ENCODE peak calls at places on chromosomes 12 and 14, in eight cellular contexts. D is heart left ventricle, Y is tibial nerve, G is stomach, I is MM.1S, B is A549, A is IMR-90, N is mammary epithelial cell. H is an unnamed sample.
A peak's percentile ranks its signal among the peaks of the same experiment; 100 is the strongest.

GRCh38 chr12:52312086-52312485 is 9.1 kb downstream of the KRT83 start:
- DNase-seq in D (no peak), Y (no peak), G (no peak), I (no peak), B (no peak), A (no peak), N (no peak), H (no peak)

GRCh38 chr14:34220921-34221320 is 241.1 kb downstream of the SPTSSA start:
- DNase-seq in D (no peak), Y (no peak), G (no peak), I (peak; percentile 19), B (no peak), A (no peak), N (no peak), H (peak; percentile 20)

GRCh38 chr14:102878970-102879460 is 43.4 kb upstream of the AMN start:
- DNase-seq in D (no peak), Y (no peak), G (no peak), I (no peak), B (peak; percentile 12), A (no peak), N (no peak), H (no peak)

GRCh38 chr12:32755051-32755653 is 545 bp downstream of the YARS2 start:
- DNase-seq in D (peak; percentile 58), Y (peak; percentile 24), G (peak; percentile 72), I (peak; percentile 92), B (peak; percentile 90), A (peak; percentile 88), N (peak; percentile 96), H (peak; percentile 91)

GRCh38 chr12:132624910-132625630 is 6.5 kb downstream of the P2RX2 start:
- DNase-seq in D (no peak), Y (no peak), G (no peak), I (no peak), B (no peak), A (no peak), N (no peak), H (no peak)

GRCh38 chr12:96242597-96242996 is 48.4 kb downstream of the ELK3 start:
- DNase-seq in D (peak; percentile 53), Y (no peak), G (no peak), I (no peak), B (no peak), A (no peak), N (no peak), H (no peak)

GRCh38 chr12:31118347-31118830 is 44.7 kb downstream of the DDX11 start:
- DNase-seq in D (no peak), Y (no peak), G (no peak), I (no peak), B (peak; percentile 48), A (no peak), N (no peak), H (no peak)

GRCh38 chr14:102375126-102375525 is 12.4 kb downstream of the TECPR2 start:
- DNase-seq in D (no peak), Y (no peak), G (no peak), I (no peak), B (no peak), A (no peak), N (no peak), H (peak; percentile 41)

GRCh38 chr12:110637869-110638441 is 24.0 kb downstream of the TCTN1 start:
- DNase-seq in D (no peak), Y (no peak), G (no peak), I (no peak), B (no peak), A (no peak), N (no peak), H (no peak)

GRCh38 chr12:105378821-105379400 is 48.4 kb downstream of the C12orf75 start:
- DNase-seq in D (no peak), Y (no peak), G (no peak), I (no peak), B (peak; percentile 48), A (no peak), N (no peak), H (no peak)

GRCh38 chr12:118436986-118437385 is 60.6 kb downstream of the SUDS3 start:
- DNase-seq in D (no peak), Y (no peak), G (no peak), I (no peak), B (no peak), A (peak; percentile 30), N (no peak), H (no peak)

GRCh38 chr12:67148265-67148664 is 120.9 kb upstream of the CAND1 start:
- DNase-seq in D (no peak), Y (no peak), G (no peak), I (no peak), B (no peak), A (no peak), N (no peak), H (no peak)

GRCh38 chr12:111673503-111673902 is 12.3 kb downstream of the BRAP start:
- DNase-seq in D (no peak), Y (no peak), G (no peak), I (no peak), B (peak; percentile 56), A (peak; percentile 31), N (no peak), H (peak; percentile 25)

GRCh38 chr14:78673845-78674244 is 503.7 kb downstream of the NRXN3 start:
- DNase-seq in D (no peak), Y (no peak), G (no peak), I (no peak), B (no peak), A (no peak), N (no peak), H (no peak)

GRCh38 chr14:21070610-21071224 is 613 bp downstream of the ARHGEF40 start:
- DNase-seq in D (peak; percentile 72), Y (no peak), G (no peak), I (no peak), B (no peak), A (peak; percentile 46), N (no peak), H (no peak)

GRCh38 chr14:93064411-93065271 is 51.1 kb downstream of the ITPK1 start:
- DNase-seq in D (peak; percentile 59), Y (no peak), G (no peak), I (no peak), B (no peak), A (peak; percentile 52), N (no peak), H (no peak)

DNA sequence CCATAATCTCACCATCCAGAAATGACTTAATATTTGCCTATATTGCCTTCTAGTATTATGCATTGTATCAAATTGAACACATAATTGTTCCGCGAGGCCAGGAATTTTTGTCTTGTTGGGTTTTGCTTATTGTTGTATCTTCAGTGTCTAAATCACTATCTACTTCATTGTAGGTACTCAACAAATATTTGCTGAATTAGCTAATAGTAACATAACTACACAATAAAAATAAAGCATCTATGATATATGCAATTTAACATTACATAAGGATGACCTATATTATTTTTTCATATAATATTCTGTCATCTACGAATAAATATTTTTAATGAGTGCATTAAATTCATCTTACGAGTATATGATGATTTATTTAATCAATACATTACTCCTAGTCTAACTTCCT is 656.3 kb downstream of the ETNK1 start:
- DNase-seq in D (no peak), Y (no peak), G (no peak), I (no peak), B (no peak), A (no peak), N (no peak), H (no peak)
- TF ChIP-seq CTCF in D (no peak), Y (no peak), G (no peak), I (no peak), B (no peak), A (no peak), N (no peak), H (no peak)

GRCh38 chr12:116096874-116097273 is 180.6 kb downstream of the MED13L start:
- DNase-seq in D (no peak), Y (no peak), G (no peak), I (no peak), B (no peak), A (no peak), N (no peak), H (no peak)
- TF ChIP-seq CTCF in D (no peak), Y (no peak), G (no peak), I (no peak), B (no peak), A (no peak), N (no peak), H (no peak)

GRCh38 chr14:66650491-66650911 is 142.6 kb downstream of the GPHN start:
- DNase-seq in D (no peak), Y (no peak), G (no peak), I (peak; percentile 56), B (no peak), A (no peak), N (peak; percentile 77), H (peak; percentile 91)
- TF ChIP-seq CTCF in D (no peak), Y (no peak), G (no peak), I (no peak), B (no peak), A (no peak), N (no peak), H (no peak)

GRCh38 chr14:99742509-99743487 is 50.4 kb upstream of the EML1 start:
- DNase-seq in D (no peak), Y (no peak), G (no peak), I (no peak), B (no peak), A (no peak), N (no peak), H (no peak)

GRCh38 chr14:99744873-99745224 is 48.4 kb upstream of the EML1 start:
- DNase-seq in D (no peak), Y (no peak), G (no peak), I (no peak), B (no peak), A (no peak), N (no peak), H (no peak)

GRCh38 chr14:99742074-99742473 is 51.1 kb upstream of the EML1 start:
- DNase-seq in D (no peak), Y (no peak), G (no peak), I (no peak), B (no peak), A (no peak), N (no peak), H (no peak)

GRCh38 chr14:99745307-99745951 is 47.8 kb upstream of the EML1 start:
- DNase-seq in D (no peak), Y (no peak), G (no peak), I (no peak), B (no peak), A (peak; percentile 93), N (no peak), H (no peak)

DNA sequence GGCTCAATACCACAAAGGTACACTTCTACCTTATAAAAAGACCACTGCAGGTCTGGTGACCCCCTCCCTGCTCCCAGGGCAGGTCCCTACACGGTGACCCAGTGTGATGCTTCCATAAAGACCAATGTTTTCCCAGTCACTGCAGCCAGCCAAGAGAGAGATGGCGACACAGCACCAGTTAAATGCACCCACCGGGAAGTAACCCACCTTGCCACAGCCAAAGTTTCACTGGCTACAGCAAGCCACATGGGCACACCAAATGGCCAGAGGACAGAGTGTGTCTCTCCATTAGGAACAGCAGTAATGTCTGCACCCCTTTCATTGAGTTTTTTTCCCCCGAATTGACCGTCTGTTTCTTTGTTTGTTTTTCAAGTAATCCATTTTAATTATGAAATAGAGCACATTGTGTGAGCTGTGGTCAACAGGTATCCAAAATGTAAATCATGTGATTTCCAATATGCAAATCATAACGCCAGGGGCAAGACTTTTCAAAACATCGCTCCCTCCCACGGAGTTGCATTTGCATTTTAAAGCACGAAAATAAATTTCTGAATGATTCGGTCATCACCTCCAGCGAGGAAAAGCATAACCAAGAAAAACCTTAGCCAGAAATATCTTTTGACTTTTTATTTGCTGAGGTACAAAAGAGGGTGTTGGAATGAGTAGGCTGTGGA is 48.9 kb upstream of the EML1 start:
- DNase-seq in D (no peak), Y (no peak), G (no peak), I (no peak), B (no peak), A (peak; percentile 67), N (peak; percentile 20), H (no peak)
- TF ChIP-seq CTCF in D (no peak), Y (no peak), G (no peak), I (no peak), B (no peak), A (peak; percentile 22), N (no peak), H (no peak)

H was measured in GM12865.